ENCODE peak calls at places on chromosome 22, in four cellular contexts. U is activated CD4-positive, alpha-beta T cell treated with anti-CD3 and anti-CD28 coated beads for 24 hours; D is stimulated activated CD8-positive, alpha-beta memory T cell treated with anti-CD3 and anti-CD28 coated beads, Interleukin-15, amount 100 ng/mL, for 24 hours; T is SK-N-SH. C is an unnamed sample.

GRCh38 chr22:20204821-20205220 is 54.0 kb upstream of the CCDC188 start:
- DNase-seq in U (no peak), D (no peak), T (no peak), C (no peak)

GRCh38 chr22:20946080-20946986 is 20.7 kb upstream of the AIFM3 start:
- DNase-seq in U (no peak), D (no peak), T (no peak), C (no peak)

GRCh38 chr22:25159028-25159427 is 40.6 kb upstream of the CRYBB3 start:
- DNase-seq in U (no peak), D (no peak), T (no peak), C (no peak)

GRCh38 chr22:30882974-30883533 is 85.5 kb downstream of the MORC2 start:
- DNase-seq in U (no peak), D (no peak), T (no peak), C (no peak)

GRCh38 chr22:45318168-45318557 is 8.4 kb downstream of the FAM118A start:
- DNase-seq in U (peak), D (peak), T (peak), C (peak)

GRCh38 chr22:19703869-19704268 is 10.4 kb upstream of the SEPTIN5 start:
- DNase-seq in U (no peak), D (no peak), T (no peak), C (no peak)

GRCh38 chr22:29032584-29032983 is 29.0 kb downstream of the C22orf31 start:
- DNase-seq in U (no peak), D (no peak), T (no peak), C (no peak)

GRCh38 chr22:22745225-22746060 is 101.0 kb downstream of the GGTLC2 start:
- DNase-seq in U (peak), D (no peak), T (peak), C (no peak)

GRCh38 chr22:25627271-25627848 is 62.9 kb downstream of the GRK3 start:
- DNase-seq in U (no peak), D (no peak), T (peak), C (no peak)

GRCh38 chr22:50581950-50582561 is 593 bp downstream of the CHKB start:
- DNase-seq in U (peak), D (no peak), T (no peak), C (no peak)

GRCh38 chr22:28802595-28803087 is 2.3 kb upstream of the XBP1 start:
- DNase-seq in U (no peak), D (no peak), T (no peak), C (no peak)

GRCh38 chr22:36064358-36064757 is 35.7 kb upstream of the RBFOX2 start:
- DNase-seq in U (no peak), D (no peak), T (no peak), C (no peak)

GRCh38 chr22:19517171-19517500 is 7.1 kb downstream of the CLDN5 start:
- DNase-seq in U (no peak), D (no peak), T (no peak), C (no peak)

GRCh38 chr22:19522190-19522880 is 1.9 kb downstream of the CLDN5 start:
- DNase-seq in U (no peak), D (no peak), T (peak), C (no peak)